ENCODE peak calls at places on chromosome 22, in five cellular contexts. E is A549, S is upper lobe of left lung, L is GM12878, G is HepG2. P is an unnamed sample.
A peak's percentile ranks its signal among the peaks of the same experiment; 100 is the strongest.

GRCh38 chr22:34055525-34056200 is 135.4 kb upstream of the LARGE1 start:
- DNase-seq in E (peak; percentile 7), S (no peak), L (no peak), G (peak; percentile 62), P (no peak)

GRCh38 chr22:17418890-17419324 is 49.6 kb downstream of the CECR2 start:
- DNase-seq in E (no peak), S (peak; percentile 82), L (no peak), G (no peak), P (no peak)

GRCh38 chr22:31179345-31179744 is 19.4 kb downstream of the RNF185 start:
- DNase-seq in E (no peak), S (no peak), L (no peak), G (peak; percentile 50), P (peak; percentile 44)

GRCh38 chr22:48141301-48141700 is 1378.9 kb downstream of the TBC1D22A start:
- DNase-seq in E (no peak), S (peak; percentile 59), L (no peak), G (no peak), P (no peak)

GRCh38 chr22:17119481-17120202 is 1.5 kb downstream of the TMEM121B start:
- DNase-seq in E (no peak), S (peak; percentile 87), L (no peak), G (no peak), P (peak; percentile 44)

GRCh38 chr22:22546490-22546889 is 12.6 kb downstream of the PRAME start:
- DNase-seq in E (no peak), S (no peak), L (no peak), G (no peak), P (no peak)

GRCh38 chr22:37063436-37064420 is 12.2 kb downstream of the KCTD17 start:
- DNase-seq in E (no peak), S (no peak), L (no peak), G (no peak), P (peak; percentile 62)

GRCh38 chr22:32340437-32340836 is 17.2 kb upstream of the RFPL3 start:
- DNase-seq in E (no peak), S (no peak), L (no peak), G (peak; percentile 11), P (no peak)

GRCh38 chr22:17412232-17412631 is 43.0 kb downstream of the CECR2 start:
- DNase-seq in E (no peak), S (no peak), L (no peak), G (no peak), P (no peak)

GRCh38 chr22:44393066-44393465 is 80.3 kb upstream of the SHISAL1 start:
- DNase-seq in E (no peak), S (no peak), L (no peak), G (no peak), P (no peak)

GRCh38 chr22:34972498-34972897 is 93.5 kb upstream of the ISX start:
- DNase-seq in E (no peak), S (no peak), L (no peak), G (no peak), P (no peak)

GRCh38 chr22:31185056-31185455 is 25.1 kb downstream of the RNF185 start:
- DNase-seq in E (no peak), S (peak; percentile 34), L (no peak), G (no peak), P (no peak)

GRCh38 chr22:44646668-44647067 is 55.3 kb upstream of the PRR5 start:
- DNase-seq in E (no peak), S (no peak), L (no peak), G (no peak), P (no peak)

GRCh38 chr22:44399196-44399837 is 86.6 kb upstream of the SHISAL1 start:
- DNase-seq in E (no peak), S (no peak), L (no peak), G (no peak), P (peak; percentile 1)

GRCh38 chr22:33210129-33210784 is 152.1 kb upstream of the SYN3 start:
- DNase-seq in E (peak; percentile 24), S (peak; percentile 35), L (no peak), G (peak; percentile 47), P (peak; percentile 9)

GRCh38 chr22:46578824-46579561 is 41.2 kb upstream of the GRAMD4 start:
- DNase-seq in E (no peak), S (peak; percentile 83), L (no peak), G (peak; percentile 64), P (peak; percentile 60)

GRCh38 chr22:46575915-46576555 is 38.6 kb upstream of the CELSR1 start:
- DNase-seq in E (no peak), S (no peak), L (no peak), G (no peak), P (peak; percentile 74)

GRCh38 chr22:46576556-46577351 is 39.3 kb upstream of the CELSR1 start:
- DNase-seq in E (peak; percentile 23), S (peak; percentile 94), L (no peak), G (no peak), P (peak; percentile 66)

GRCh38 chr22:46578251-46578823 is 40.9 kb upstream of the CELSR1 start:
- DNase-seq in E (no peak), S (no peak), L (no peak), G (no peak), P (no peak)

GRCh38 chr22:46577361-46578249 is 40.2 kb upstream of the CELSR1 start:
- DNase-seq in E (no peak), S (peak; percentile 87), L (no peak), G (no peak), P (peak; percentile 41)
- TF ChIP-seq POLR2A in E (no peak), S (no peak), L (no peak), G (no peak), P (no peak)

GRCh38 chr22:27634043-27634442 is 167.5 kb downstream of the MN1 start:
- DNase-seq in E (no peak), S (no peak), L (no peak), G (no peak), P (no peak)

GRCh38 chr22:27631641-27632040 is 169.9 kb downstream of the MN1 start:
- DNase-seq in E (no peak), S (no peak), L (no peak), G (no peak), P (no peak)

GRCh38 chr22:27635435-27635834 is 166.1 kb downstream of the MN1 start:
- DNase-seq in E (no peak), S (no peak), L (no peak), G (no peak), P (no peak)

GRCh38 chr22:27632451-27633295 is 168.9 kb downstream of the MN1 start:
- DNase-seq in E (no peak), S (no peak), L (no peak), G (no peak), P (no peak)

GRCh38 chr22:27633296-27633871 is 168.2 kb downstream of the MN1 start:
- DNase-seq in E (no peak), S (no peak), L (no peak), G (peak; percentile 48), P (no peak)
- H3K4me3 ChIP-seq in E (no peak overlapping the region), S (no peak overlapping the region), L (no peak overlapping the region), G (no peak overlapping the region), P (no peak overlapping the region)

GRCh38 chr22:46450931-46451660 is 86.3 kb downstream of the CELSR1 start:
- DNase-seq in E (no peak), S (no peak), L (no peak), G (no peak), P (no peak)
- TF ChIP-seq EP300 in E (no peak), S (no peak), L (no peak), G (no peak), P (no peak)

DNA sequence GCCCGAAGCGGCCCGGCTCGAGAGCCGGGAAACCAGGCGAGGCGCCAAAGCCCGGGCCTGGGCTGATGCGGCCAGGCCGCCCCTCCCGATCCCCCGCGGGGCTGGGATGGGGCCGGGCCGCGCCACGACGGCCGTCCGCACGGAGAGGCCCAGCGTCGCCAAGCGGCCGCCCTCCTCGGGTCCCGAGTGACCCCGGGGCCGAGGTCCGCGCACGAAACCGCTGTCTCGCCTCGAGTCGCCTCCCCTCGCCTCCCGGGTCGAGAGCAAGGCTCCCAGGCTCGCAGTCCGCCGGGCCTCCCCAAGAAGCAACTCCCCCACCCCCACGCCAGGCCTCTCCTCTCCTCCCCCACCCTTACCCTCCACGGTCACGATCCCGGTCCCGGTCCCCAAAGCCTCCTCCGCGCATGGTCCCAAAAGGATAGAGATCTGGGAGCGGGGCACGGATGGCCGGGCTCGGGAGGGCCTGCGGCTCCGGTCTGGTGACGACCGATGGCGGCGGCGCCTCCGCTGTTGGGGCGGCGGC is 455 bp downstream of the DDX17 start:
- DNase-seq in E (peak; percentile 20), S (peak; percentile 94), L (no peak), G (no peak), P (peak; percentile 74)
- TF ChIP-seq POLR2A in E (peak; percentile 20), S (peak; percentile 38), L (peak; percentile 61), G (no peak), P (no peak)

GRCh38 chr22:50584106-50585096 is 1.8 kb upstream of the CHKB start:
- DNase-seq in E (no peak), S (no peak), L (no peak), G (peak; percentile 18), P (no peak)

GRCh38 chr22:50582562-50583293 is at the start of gene CHKB:
- DNase-seq in E (peak; percentile 96), S (peak; percentile 98), L (peak; percentile 80), G (peak; percentile 95), P (peak; percentile 99)

GRCh38 chr22:50581950-50582561 is 593 bp downstream of the CHKB start:
- DNase-seq in E (no peak), S (no peak), L (no peak), G (no peak), P (peak; percentile 41)

GRCh38 chr22:50585238-50585637 is 2.6 kb upstream of the CHKB start:
- DNase-seq in E (no peak), S (no peak), L (no peak), G (no peak), P (no peak)

DNA sequence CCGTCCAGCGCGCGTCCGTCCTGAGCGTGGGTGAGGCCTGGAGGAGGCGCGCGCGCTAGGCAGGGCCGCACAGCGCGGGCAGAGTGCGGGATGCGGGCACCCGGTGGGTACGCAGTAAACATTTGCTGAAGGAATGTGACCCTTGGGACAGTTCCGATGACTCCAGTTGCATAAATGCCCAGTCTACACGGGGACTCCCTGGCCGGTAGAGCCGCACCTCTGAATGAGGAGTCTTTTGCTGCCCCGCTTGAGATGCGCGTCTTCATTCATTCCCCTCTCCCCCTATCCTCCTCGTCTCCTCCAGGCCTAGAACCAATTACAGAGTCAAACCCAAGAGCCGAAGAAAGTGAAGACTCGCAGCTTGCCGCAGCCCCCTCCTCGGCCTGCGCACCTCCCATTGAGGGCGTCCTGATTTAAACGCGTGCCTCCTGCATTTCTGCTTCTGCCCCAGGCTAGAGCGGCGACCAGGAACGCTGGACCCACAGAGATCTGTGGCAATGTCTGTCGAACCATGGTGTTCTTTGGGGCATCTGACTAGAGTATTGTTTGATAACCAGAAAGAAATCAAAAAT is 731 bp upstream of the CHKB start:
- DNase-seq in E (no peak), S (no peak), L (no peak), G (peak; percentile 18), P (no peak)
- H3K4me3 ChIP-seq in E (peak overlapping the region; percentile 88), S (peak overlapping the region; percentile 91), L (peak overlapping the region; percentile 90), G (peak overlapping the region; percentile 70), P (peak overlapping the region; percentile 89)

P was measured in transverse colon.